ENCODE peak calls at places on chromosomes 5 and 9, in five cellular contexts. R is progenitor cell of endocrine pancreas, Z is BJ, X is Calu3, C is astrocyte of the spinal cord. K is an unnamed sample.

GRCh38 chr5:104189909-104190308 is 627.3 kb upstream of the NUDT12 start:
- DNase-seq in R (no peak), Z (no peak), X (no peak), C (peak), K (no peak)

GRCh38 chr5:157915638-157916037 is 56.7 kb upstream of the CLINT1 start:
- DNase-seq in R (no peak), Z (no peak), X (peak), C (peak), K (no peak)

GRCh38 chr5:102229685-102230084 is 66.4 kb downstream of the SLCO4C1 start:
- DNase-seq in R (no peak), Z (no peak), X (no peak), C (no peak), K (no peak)

GRCh38 chr5:67095346-67095871 is 101.2 kb downstream of the CD180 start:
- DNase-seq in R (no peak), Z (no peak), X (no peak), C (peak), K (no peak)

GRCh38 chr5:179307931-179308471 is 37.3 kb downstream of the ADAMTS2 start:
- DNase-seq in R (no peak), Z (no peak), X (no peak), C (no peak), K (no peak)

GRCh38 chr9:38066907-38067610 is 2.0 kb downstream of the SHB start:
- DNase-seq in R (no peak), Z (no peak), X (no peak), C (peak), K (no peak)

GRCh38 chr5:150239099-150239793 is 49.4 kb downstream of the SLC6A7 start:
- DNase-seq in R (no peak), Z (no peak), X (no peak), C (no peak), K (no peak)

GRCh38 chr5:135375040-135375439 is 24.0 kb downstream of the MACROH2A1 start:
- DNase-seq in R (no peak), Z (no peak), X (no peak), C (no peak), K (no peak)

GRCh38 chr5:167918492-167919267 is 372.8 kb upstream of the WWC1 start:
- DNase-seq in R (no peak), Z (no peak), X (no peak), C (no peak), K (no peak)

GRCh38 chr5:62578540-62578939 is at the start of gene LRRC70:
- DNase-seq in R (no peak), Z (no peak), X (no peak), C (peak), K (peak)

GRCh38 chr5:6705088-6705487 is 8.1 kb upstream of the TENT4A start:
- DNase-seq in R (no peak), Z (no peak), X (no peak), C (no peak), K (peak)

GRCh38 chr5:123367739-123368138 is 55.5 kb downstream of the CEP120 start:
- DNase-seq in R (no peak), Z (no peak), X (no peak), C (peak), K (no peak)

GRCh38 chr5:77358566-77359205 is 133.4 kb downstream of the WDR41 start:
- DNase-seq in R (no peak), Z (peak), X (no peak), C (peak), K (no peak)

GRCh38 chr9:109447329-109448076 is 50.6 kb downstream of the PTPN3 start:
- DNase-seq in R (no peak), Z (no peak), X (no peak), C (no peak), K (no peak)

GRCh38 chr5:143108498-143109128 is 294.9 kb downstream of the NR3C1 start:
- DNase-seq in R (no peak), Z (no peak), X (no peak), C (no peak), K (no peak)

GRCh38 chr9:100525563-100525962 is 52.3 kb upstream of the CAVIN4 start:
- DNase-seq in R (no peak), Z (no peak), X (no peak), C (no peak), K (no peak)

GRCh38 chr5:53994148-53994547 is 316.2 kb downstream of the ARL15 start:
- DNase-seq in R (no peak), Z (peak), X (no peak), C (peak), K (no peak)

GRCh38 chr5:53996008-53996407 is 314.4 kb downstream of the ARL15 start:
- DNase-seq in R (no peak), Z (no peak), X (no peak), C (no peak), K (no peak)

GRCh38 chr5:53987091-53987490 is 323.3 kb downstream of the ARL15 start:
- DNase-seq in R (no peak), Z (no peak), X (no peak), C (no peak), K (no peak)

GRCh38 chr5:53991942-53992341 is 318.4 kb downstream of the ARL15 start:
- DNase-seq in R (no peak), Z (no peak), X (no peak), C (no peak), K (no peak)
- TF ChIP-seq CTCF in R (peak), Z (peak), X (no peak), C (peak), K (no peak)

GRCh38 chr5:114361724-114362196 is at the start of gene KCNN2:
- DNase-seq in R (peak), Z (peak), X (peak), C (peak), K (peak)

GRCh38 chr5:114362977-114363721 is 1.3 kb downstream of the KCNN2 start:
- DNase-seq in R (no peak), Z (no peak), X (no peak), C (no peak), K (peak)

GRCh38 chr5:114360816-114361723 is 800 bp upstream of the KCNN2 start:
- DNase-seq in R (peak), Z (no peak), X (peak), C (no peak), K (peak)

GRCh38 chr5:114363837-114364236 is 2.0 kb downstream of the KCNN2 start:
- DNase-seq in R (no peak), Z (no peak), X (no peak), C (no peak), K (peak)

GRCh38 chr5:114362197-114362976 is 517 bp downstream of the KCNN2 start:
- DNase-seq in R (no peak), Z (no peak), X (no peak), C (no peak), K (peak)
- TF ChIP-seq CTCF in R (peak), Z (no peak), X (no peak), C (no peak), K (no peak)

DNA sequence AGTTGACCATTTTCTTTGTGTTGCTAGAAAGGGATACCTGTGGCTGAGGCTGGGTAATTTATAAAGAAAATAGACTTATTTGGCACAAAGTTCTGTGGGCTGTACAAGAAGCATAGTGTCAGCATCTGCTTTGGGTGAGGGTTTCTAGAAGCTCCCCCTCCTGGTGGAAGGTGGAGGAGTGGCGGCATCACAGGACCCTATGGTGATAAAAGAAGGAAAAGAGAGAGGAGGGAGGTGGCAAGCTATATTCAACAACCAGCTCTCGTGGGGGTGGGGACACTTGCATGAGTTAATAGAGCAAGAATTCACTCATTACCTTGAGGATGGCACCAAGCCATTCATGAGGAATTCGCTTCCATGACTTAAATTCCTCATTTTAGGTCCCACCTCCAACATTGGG is 2041.4 kb upstream of the CDH9 start:
- DNase-seq in R (no peak), Z (no peak), X (peak), C (no peak), K (no peak)
- TF ChIP-seq CTCF in R (peak), Z (no peak), X (peak), C (no peak), K (no peak)

GRCh38 chr5:132661231-132662003 is 3.4 kb downstream of the IL13 start:
- DNase-seq in R (no peak), Z (no peak), X (no peak), C (no peak), K (peak)
- TF ChIP-seq CTCF in R (no peak), Z (no peak), X (no peak), C (no peak), K (peak)

GRCh38 chr9:72365525-72366256 is 683 bp upstream of the ZFAND5 start:
- DNase-seq in R (peak), Z (no peak), X (peak), C (peak), K (peak)

GRCh38 chr9:72363226-72363625 is 1.8 kb downstream of the ZFAND5 start:
- DNase-seq in R (no peak), Z (no peak), X (no peak), C (no peak), K (no peak)

GRCh38 chr9:72362680-72363139 is 2.3 kb downstream of the ZFAND5 start:
- DNase-seq in R (no peak), Z (no peak), X (peak), C (peak), K (peak)

GRCh38 chr9:72363908-72364678 is 915 bp downstream of the ZFAND5 start:
- DNase-seq in R (peak), Z (no peak), X (peak), C (peak), K (peak)

DNA sequence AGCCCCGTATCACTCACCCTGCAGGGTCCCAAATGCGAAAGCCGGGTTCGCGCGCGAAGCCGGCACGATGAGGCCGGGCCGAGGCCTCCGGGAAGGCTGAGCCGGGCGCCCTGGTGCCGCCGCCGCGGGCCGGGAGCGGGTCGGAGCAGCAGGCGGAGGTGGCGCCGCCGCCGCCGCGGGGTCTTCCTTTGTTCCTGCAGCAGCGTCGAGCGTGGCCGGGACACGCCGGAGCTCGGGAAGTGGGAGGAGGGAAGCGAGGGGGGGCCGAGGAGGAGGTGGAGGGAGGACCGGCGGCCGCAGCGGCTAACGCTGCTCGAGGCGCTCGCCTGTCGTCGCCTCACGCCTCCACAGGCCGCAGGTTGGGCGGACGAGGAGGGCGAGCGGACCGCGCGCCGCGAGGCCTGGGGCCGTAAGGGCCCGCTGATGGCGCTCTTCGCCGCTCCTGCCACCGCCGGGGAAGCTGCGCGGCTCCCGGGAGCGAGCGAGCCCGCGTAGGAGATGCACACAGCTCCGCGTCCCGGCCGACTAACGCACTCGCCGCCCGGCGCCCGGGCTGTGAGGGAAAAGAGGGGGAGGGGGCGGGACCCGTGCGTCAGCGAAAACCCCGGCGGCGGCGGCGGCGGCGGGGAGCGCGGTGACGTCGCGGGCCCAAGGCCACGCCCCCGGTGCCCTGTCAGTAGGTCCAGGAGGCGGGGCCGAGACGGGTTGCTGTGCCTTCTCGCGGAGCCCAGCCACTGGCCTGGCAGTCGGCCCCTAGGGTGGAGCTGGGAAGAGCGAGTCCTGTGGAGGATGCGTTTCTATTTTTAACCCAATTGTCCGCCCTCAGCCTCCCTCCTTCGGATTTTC is at the start of gene ZFAND5:
- DNase-seq in R (peak), Z (peak), X (peak), C (peak), K (peak)
- TF ChIP-seq CTCF in R (peak), Z (no peak), X (no peak), C (no peak), K (no peak)

DNA sequence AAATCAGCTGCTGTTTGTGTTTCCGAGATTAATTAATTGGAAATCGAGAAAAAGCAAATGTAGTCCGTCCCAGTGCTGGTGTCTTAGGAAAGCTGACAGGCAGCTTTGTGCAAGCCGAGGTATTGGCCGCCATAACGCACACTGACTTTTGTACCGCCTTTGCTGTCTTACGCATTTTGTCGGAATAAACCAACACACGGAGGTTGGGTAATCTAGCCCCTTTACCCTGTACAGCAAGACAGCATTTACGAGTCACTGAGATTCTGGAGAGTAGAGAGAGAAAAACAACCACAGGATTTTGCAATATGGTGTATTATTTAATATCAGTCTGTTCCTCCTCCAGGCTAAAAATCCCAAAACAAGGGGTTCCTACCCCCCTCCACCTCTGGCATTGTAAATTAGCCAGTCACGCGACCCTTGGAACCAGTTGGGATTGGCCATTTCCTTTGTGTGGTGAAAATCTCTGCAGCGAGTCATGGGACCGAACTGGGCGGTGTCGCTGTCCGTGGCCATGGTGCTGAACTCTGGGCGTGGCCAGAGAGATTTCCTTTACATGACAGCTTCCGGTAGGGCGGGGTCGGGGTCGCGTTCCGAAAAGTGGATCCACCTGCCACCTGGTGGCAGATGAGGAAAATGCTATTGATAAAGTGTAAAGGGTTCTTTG is 10.3 kb upstream of the PCDHB1 start:
- DNase-seq in R (peak), Z (peak), X (peak), C (peak), K (peak)
- TF ChIP-seq CTCF in R (peak), Z (peak), X (peak), C (peak), K (peak)

GRCh38 chr5:88885043-88885442 is 2.1 kb upstream of the MEF2C start:
- DNase-seq in R (no peak), Z (no peak), X (no peak), C (no peak), K (no peak)

GRCh38 chr5:88882321-88883038 is 504 bp downstream of the MEF2C start:
- DNase-seq in R (no peak), Z (no peak), X (no peak), C (peak), K (no peak)

GRCh38 chr5:88884435-88884877 is 1.5 kb upstream of the MEF2C start:
- DNase-seq in R (no peak), Z (no peak), X (no peak), C (no peak), K (no peak)

GRCh38 chr5:88883059-88883565 is at the start of gene MEF2C:
- DNase-seq in R (peak), Z (peak), X (peak), C (peak), K (peak)

DNA sequence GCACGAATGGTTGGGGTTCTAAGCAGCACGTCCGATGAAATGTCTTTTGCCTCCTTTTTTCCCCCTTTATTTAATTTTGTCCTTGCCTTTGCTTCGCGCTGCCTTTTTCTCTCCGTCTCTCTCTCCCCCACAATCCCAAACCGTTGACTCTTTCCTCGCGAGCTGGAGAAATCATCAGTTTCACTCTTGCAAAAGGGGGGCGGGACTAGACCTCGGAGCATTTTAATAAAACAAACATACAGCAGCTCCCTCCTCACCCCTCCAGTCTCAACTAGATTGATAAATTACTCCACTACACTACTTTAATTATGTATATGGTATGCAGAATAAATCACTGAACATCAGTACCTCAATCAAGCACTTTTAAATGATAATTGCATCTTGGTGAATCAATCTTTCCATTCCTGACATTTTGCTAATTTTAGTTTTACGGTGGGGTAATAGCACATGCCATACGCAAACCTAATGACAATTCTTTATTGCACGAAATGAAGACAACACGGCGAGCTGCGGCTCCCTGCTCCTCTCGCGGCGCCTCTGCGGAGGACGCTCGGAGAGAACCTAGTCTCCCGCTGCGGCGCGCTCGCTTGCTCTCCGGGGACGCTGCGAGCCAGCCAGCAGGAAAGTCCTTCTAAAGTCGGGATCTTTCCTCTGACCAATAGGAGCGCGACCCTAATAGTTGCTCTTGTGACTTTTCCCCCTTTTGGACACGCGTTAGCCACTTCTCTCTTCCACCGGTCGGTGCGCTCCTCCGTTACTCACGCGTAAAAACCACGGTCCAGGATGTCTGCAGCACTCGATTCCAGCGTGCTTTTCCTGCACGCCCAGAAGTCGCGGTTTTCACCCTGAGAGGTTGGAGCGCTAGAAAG is 816 bp upstream of the MEF2C start:
- DNase-seq in R (peak), Z (no peak), X (peak), C (peak), K (peak)
- TF ChIP-seq CTCF in R (no peak), Z (no peak), X (no peak), C (no peak), K (no peak)

GRCh38 chr5:145912019-145912418 is 24.4 kb upstream of the SH3RF2 start:
- DNase-seq in R (no peak), Z (no peak), X (no peak), C (no peak), K (no peak)

GRCh38 chr5:145906401-145906800 is 30.0 kb upstream of the SH3RF2 start:
- DNase-seq in R (no peak), Z (no peak), X (no peak), C (no peak), K (no peak)

GRCh38 chr5:145904743-145905142 is 31.6 kb upstream of the SH3RF2 start:
- DNase-seq in R (no peak), Z (no peak), X (no peak), C (no peak), K (no peak)

GRCh38 chr5:145911164-145911563 is 25.2 kb upstream of the SH3RF2 start:
- DNase-seq in R (no peak), Z (no peak), X (no peak), C (no peak), K (no peak)

GRCh38 chr5:145908206-145908945 is 28.0 kb upstream of the SH3RF2 start:
- DNase-seq in R (no peak), Z (no peak), X (peak), C (no peak), K (no peak)
- TF ChIP-seq CTCF in R (peak), Z (no peak), X (no peak), C (peak), K (no peak)

K was measured in GM10248.